ENCODE peak calls at places on chromosomes 5 and 9, in four cellular contexts. N, F, B and W are unnamed samples.

GRCh38 chr5:120083851-120084615 is 380.1 kb upstream of the PRR16 start:
- DNase-seq in N (no peak), F (no peak), B (no peak), W (no peak)

GRCh38 chr5:10233505-10233904 is 16.2 kb downstream of the ATPSCKMT start:
- DNase-seq in N (peak), F (no peak), B (peak), W (peak)

GRCh38 chr5:172110921-172111873 is 76.8 kb downstream of the STK10 start:
- DNase-seq in N (no peak), F (peak), B (peak), W (peak)

GRCh38 chr5:173290477-173291131 is 37.6 kb downstream of the STC2 start:
- DNase-seq in N (peak), F (no peak), B (no peak), W (no peak)

GRCh38 chr5:35129921-35130485 is 82.3 kb upstream of the AGXT2 start:
- DNase-seq in N (no peak), F (peak), B (no peak), W (no peak)

GRCh38 chr5:82278711-82279370 is 687 bp upstream of the RPS23 start:
- DNase-seq in N (no peak), F (no peak), B (no peak), W (no peak)

GRCh38 chr5:150317048-150318003 is 14.6 kb upstream of the ARSI start:
- DNase-seq in N (peak), F (no peak), B (peak), W (peak)

GRCh38 chr5:172546196-172546595 is 91.9 kb upstream of the SH3PXD2B start:
- DNase-seq in N (no peak), F (no peak), B (no peak), W (no peak)

GRCh38 chr5:35856186-35857003 is at the start of gene IL7R:
- DNase-seq in N (no peak), F (no peak), B (no peak), W (no peak)

GRCh38 chr9:134328841-134329575 is 2.8 kb downstream of the RXRA start:
- DNase-seq in N (peak), F (no peak), B (no peak), W (no peak)

GRCh38 chr5:43997647-43998251 is 391.5 kb downstream of the FGF10 start:
- DNase-seq in N (peak), F (no peak), B (no peak), W (no peak)

GRCh38 chr5:60377826-60378225 is 322.1 kb downstream of the DEPDC1B start:
- DNase-seq in N (no peak), F (no peak), B (no peak), W (no peak)

GRCh38 chr9:581673-582497 is 259.6 kb upstream of the DMRT1 start:
- DNase-seq in N (peak), F (no peak), B (peak), W (peak)

GRCh38 chr9:805151-805550 is 36.3 kb upstream of the DMRT1 start:
- DNase-seq in N (no peak), F (no peak), B (no peak), W (no peak)

GRCh38 chr5:148484651-148485050 is 100.9 kb downstream of the FBXO38 start:
- DNase-seq in N (no peak), F (no peak), B (no peak), W (no peak)

GRCh38 chr9:102185371-102185770 is 446.9 kb upstream of the GRIN3A start:
- DNase-seq in N (no peak), F (no peak), B (no peak), W (no peak)

GRCh38 chr5:74903165-74903787 is 37.1 kb upstream of the FAM169A start:
- DNase-seq in N (peak), F (no peak), B (peak), W (peak)

GRCh38 chr5:78734094-78734845 is 85.7 kb upstream of the LHFPL2 start:
- DNase-seq in N (no peak), F (no peak), B (no peak), W (no peak)

GRCh38 chr9:84710701-84711397 is 41.3 kb downstream of the NTRK2 start:
- DNase-seq in N (no peak), F (no peak), B (no peak), W (no peak)

GRCh38 chr5:53276825-53277224 is 167.3 kb upstream of the MOCS2 start:
- DNase-seq in N (no peak), F (no peak), B (no peak), W (no peak)

GRCh38 chr5:98769006-98769255 is 4.5 kb upstream of the RGMB start:
- DNase-seq in N (no peak), F (no peak), B (no peak), W (no peak)

GRCh38 chr9:127556871-127557270 is 55.2 kb upstream of the STXBP1 start:
- DNase-seq in N (no peak), F (no peak), B (no peak), W (no peak)

GRCh38 chr5:32710859-32711692 is at the start of gene NPR3:
- DNase-seq in N (no peak), F (no peak), B (no peak), W (peak)

GRCh38 chr5:167587768-167588167 is 703.7 kb upstream of the WWC1 start:
- DNase-seq in N (peak), F (no peak), B (no peak), W (peak)

GRCh38 chr5:73183000-73183399 is 10.0 kb downstream of the TMEM174 start:
- DNase-seq in N (no peak), F (no peak), B (no peak), W (no peak)

GRCh38 chr9:132162764-132163456 is 1.1 kb downstream of the NTNG2 start:
- DNase-seq in N (no peak), F (no peak), B (no peak), W (peak)

GRCh38 chr9:110152704-110153374 is 55.1 kb downstream of the C9orf152 start:
- DNase-seq in N (peak), F (no peak), B (peak), W (peak)

GRCh38 chr5:121031487-121031886 is 567.4 kb downstream of the PRR16 start:
- DNase-seq in N (no peak), F (no peak), B (no peak), W (no peak)

GRCh38 chr5:97181856-97182545 is 1.0 kb downstream of the RIOK2 start:
- DNase-seq in N (no peak), F (no peak), B (no peak), W (no peak)

GRCh38 chr9:32431940-32432555 is 47.6 kb downstream of the ACO1 start:
- DNase-seq in N (peak), F (no peak), B (peak), W (peak)

GRCh38 chr5:14775857-14776256 is 95.7 kb downstream of the ANKH start:
- DNase-seq in N (no peak), F (no peak), B (no peak), W (no peak)

GRCh38 chr9:134641173-134641985 is at the start of gene COL5A1:
- DNase-seq in N (no peak), F (no peak), B (peak), W (peak)

GRCh38 chr5:180135967-180136641 is 64.5 kb upstream of the RNF130 start:
- DNase-seq in N (no peak), F (no peak), B (no peak), W (no peak)

GRCh38 chr5:180136661-180137381 is 65.3 kb upstream of the RNF130 start:
- DNase-seq in N (no peak), F (no peak), B (peak), W (no peak)

GRCh38 chr5:180133971-180134508 is 62.5 kb upstream of the RNF130 start:
- DNase-seq in N (no peak), F (no peak), B (no peak), W (no peak)

GRCh38 chr5:180133551-180133950 is 62.0 kb upstream of the RNF130 start:
- DNase-seq in N (no peak), F (no peak), B (no peak), W (no peak)

DNA sequence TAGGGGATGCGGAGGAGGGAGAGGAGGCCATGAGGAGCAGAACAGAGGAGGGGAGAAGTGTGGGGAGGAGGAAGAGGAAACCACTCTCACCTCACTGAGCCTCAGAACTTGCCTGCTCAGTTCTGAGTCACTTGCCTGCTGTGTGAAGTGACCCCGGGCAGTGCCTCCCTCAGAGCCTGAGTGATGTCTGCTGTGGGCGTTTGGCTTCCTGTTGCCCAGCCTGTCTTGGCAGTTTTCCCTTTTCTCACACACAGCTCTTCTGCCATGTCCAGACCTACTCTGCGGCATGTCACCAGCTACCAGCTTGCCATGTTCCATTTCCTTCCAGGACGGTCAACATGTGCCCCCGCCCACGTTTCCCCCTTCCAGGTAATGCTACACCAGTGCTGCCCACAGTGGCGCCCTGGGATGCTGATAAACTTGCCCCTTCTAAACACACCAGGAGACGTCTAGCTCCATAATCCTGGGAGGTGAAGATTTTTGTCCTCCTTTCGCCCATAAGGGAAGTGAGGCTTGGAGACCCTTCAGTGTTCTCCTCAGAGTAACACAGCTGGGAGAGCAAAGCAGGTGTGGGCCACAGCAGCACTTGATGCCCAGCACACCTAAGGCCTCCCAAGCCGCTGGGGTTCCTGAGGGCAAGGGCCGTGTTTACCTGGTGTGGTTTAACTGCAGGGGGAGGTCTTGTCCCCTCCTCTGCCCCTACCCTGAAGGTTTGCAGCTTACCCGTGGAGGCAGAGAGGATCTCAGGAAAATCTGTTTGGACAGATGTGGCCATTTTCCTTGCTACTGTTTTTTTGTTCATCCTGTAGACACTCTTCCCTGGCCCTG is 63.8 kb upstream of the RNF130 start:
- DNase-seq in N (no peak), F (no peak), B (no peak), W (no peak)
- TF ChIP-seq JUNB in N (no peak), F (no peak), B (no peak), W (no peak)

DNA sequence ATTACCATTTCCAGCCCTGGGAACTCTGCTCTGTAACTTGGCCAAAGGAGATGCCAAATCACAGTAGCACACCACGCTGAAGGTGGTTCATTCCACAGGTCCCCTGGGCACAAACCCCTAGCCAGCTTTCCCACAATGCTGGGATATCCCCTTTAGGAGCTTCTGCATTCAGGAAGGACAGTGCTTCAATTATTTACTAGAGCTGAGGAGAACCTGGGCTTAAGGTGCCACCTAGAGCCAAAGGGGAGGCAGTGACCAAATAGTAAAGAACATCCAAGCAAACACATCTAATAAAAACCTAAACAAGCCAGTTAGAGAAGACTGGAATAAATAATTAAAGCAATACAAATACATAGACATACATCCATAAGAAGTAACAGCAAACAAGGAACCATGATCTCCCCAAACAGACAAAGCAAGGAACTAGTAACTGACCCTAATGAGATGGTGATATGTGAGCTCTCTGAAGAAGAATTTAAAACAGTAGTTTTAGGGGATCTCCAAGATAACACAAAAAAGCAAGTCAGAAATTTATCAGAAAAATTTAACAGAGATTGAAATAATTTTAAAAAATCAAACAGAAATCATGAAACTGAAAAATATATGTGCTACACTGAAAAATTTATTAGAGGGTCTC is 14.6 kb downstream of the KIF4B start:
- DNase-seq in N (peak), F (no peak), B (no peak), W (peak)
- TF ChIP-seq CREB1 in N (no peak), F (no peak), B (no peak), W (no peak)

DNA sequence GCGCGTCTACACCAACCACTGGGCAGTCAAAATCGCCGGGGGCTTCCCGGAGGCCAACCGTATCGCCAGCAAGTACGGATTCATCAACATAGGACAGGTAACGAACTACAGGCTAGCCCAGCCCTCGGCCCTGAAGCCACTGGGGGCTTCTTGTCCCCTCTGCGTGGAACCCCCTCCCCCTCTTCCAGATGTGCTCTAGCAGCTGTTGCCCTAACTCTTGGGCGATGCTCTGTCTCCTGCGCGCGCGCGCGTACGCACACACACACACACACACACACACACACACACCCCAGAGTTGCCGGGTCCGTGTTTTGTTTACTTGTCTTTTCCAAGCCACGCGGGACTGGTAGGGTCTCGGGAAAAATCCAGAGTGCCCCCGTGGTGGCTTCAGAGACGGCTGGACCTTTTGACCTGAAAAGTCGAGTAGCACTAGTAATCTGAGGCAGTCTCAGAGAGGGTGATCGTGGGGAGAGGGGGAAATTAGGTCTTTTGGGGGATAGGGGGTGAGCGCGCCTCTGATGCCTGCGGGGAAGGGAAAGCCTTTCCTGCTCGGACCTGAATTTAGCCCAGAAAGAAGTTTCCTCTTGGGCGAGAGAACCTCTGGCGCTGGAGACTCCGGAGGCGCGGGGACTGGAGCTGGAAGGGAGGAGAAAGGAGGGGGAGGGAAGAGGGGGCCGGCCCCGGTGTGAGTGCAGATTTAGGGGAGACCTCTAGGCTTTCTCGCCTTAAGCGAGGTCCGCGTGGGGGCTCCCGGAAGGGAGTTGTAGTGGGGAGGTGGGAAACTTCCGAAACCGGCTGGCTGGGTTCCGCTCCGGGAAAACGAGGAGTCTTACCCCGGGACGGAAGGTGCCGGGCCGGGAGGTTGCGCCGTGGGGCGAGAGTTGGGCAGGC is 1.0 kb downstream of the PCSK5 start:
- DNase-seq in N (no peak), F (no peak), B (peak), W (peak)
- TF ChIP-seq JUNB in N (no peak), F (no peak), B (no peak), W (no peak)

GRCh38 chr9:2013688-2014087 is 1.5 kb upstream of the SMARCA2 start:
- DNase-seq in N (no peak), F (no peak), B (no peak), W (no peak)
- TF ChIP-seq CREB1 in N (no peak), F (no peak), B (no peak), W (no peak)

GRCh38 chr9:88018101-88018500 is 43.8 kb upstream of the CDK20 start:
- DNase-seq in N (no peak), F (no peak), B (no peak), W (no peak)
- TF ChIP-seq JUNB in N (no peak), F (no peak), B (no peak), W (no peak)

DNA sequence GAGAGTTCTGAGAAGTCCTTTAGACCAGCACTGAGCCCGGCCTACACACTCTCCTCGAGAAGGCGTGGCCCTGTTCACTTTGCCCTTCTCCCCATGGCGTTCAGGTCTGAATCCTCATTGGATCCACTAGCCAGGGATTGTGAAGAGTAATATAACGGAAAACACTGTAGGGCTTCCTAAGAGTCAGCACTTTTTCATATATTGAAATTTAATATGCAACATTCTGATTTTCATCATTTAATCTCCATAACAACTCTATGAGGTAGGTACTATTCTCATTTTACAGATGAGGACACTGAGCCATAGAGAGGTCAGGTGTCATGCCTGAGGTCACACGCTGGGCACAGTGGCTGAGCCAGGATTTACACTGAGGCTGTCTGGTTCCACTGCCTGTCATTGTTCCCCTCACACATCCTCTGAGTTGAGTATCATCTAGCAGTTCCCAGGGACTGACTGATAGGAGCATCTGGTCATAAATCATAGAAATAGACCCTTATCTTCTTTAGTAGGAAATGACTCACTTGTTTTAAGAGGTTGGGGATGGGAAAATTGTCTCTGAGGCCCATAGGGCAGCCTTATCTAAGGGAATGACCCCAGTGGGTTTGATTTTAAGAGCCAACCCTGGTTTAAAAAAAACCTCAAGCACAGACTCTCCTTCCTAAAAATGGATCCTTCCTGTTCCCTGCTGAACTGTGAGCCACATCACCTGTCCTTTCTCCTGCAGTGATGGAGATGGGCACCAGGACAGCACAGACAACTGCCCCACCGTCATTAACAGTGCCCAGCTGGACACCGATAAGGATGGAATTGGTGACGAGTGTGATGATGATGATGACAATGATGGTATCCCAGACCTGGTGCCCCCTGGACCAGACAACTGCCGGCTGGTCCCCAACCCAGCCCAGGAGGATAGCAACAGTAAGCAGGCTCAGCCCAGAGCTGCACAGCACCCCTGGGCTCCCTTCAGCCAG is 41.3 kb downstream of the THBS4 start:
- DNase-seq in N (no peak), F (no peak), B (peak), W (no peak)
- TF ChIP-seq CREB1 in N (no peak), F (no peak), B (no peak), W (no peak)

GRCh38 chr5:178323961-178324360 is 91.4 kb upstream of the PHYKPL start:
- DNase-seq in N (no peak), F (no peak), B (no peak), W (no peak)
- TF ChIP-seq JUNB in N (no peak), F (no peak), B (no peak), W (no peak)

GRCh38 chr9:125659954-125660353 is 47.1 kb downstream of the MAPKAP1 start:
- DNase-seq in N (no peak), F (no peak), B (no peak), W (no peak)

GRCh38 chr9:125660557-125660956 is 46.5 kb downstream of the MAPKAP1 start:
- DNase-seq in N (no peak), F (no peak), B (no peak), W (no peak)

GRCh38 chr9:125659201-125659840 is 47.7 kb downstream of the MAPKAP1 start:
- DNase-seq in N (no peak), F (no peak), B (no peak), W (no peak)

GRCh38 chr9:125663127-125663526 is 43.9 kb downstream of the MAPKAP1 start:
- DNase-seq in N (no peak), F (no peak), B (no peak), W (no peak)
- TF ChIP-seq CREB1 in N (no peak), F (no peak), B (no peak), W (no peak)